ENCODE peak calls at places on chromosomes 7 and 10, in five cellular contexts. One of them, this sample, is unnamed.

GRCh38 chr10:7193369-7193768 is 217.5 kb downstream of the SFMBT2 start:
- ATAC-seq in GM23338: no peak
- ATAC-seq in Panc1: no peak
- ATAC-seq in HCT116: no peak
- ATAC-seq in GM12878: no peak
- ATAC-seq in this sample: no peak

GRCh38 chr10:117221156-117221711 is 19.7 kb upstream of the SLC18A2 start:
- ATAC-seq in GM23338: peak
- ATAC-seq in Panc1: no peak
- ATAC-seq in HCT116: peak
- ATAC-seq in GM12878: peak
- ATAC-seq in this sample: no peak

GRCh38 chr7:30471205-30471604 is 7.4 kb downstream of the NOD1 start:
- ATAC-seq in GM23338: no peak
- ATAC-seq in Panc1: no peak
- ATAC-seq in HCT116: no peak
- ATAC-seq in GM12878: no peak
- ATAC-seq in this sample: no peak

GRCh38 chr7:55545496-55545895 is 26.8 kb downstream of the VOPP1 start:
- ATAC-seq in GM23338: peak
- ATAC-seq in Panc1: peak
- ATAC-seq in HCT116: no peak
- ATAC-seq in GM12878: no peak
- ATAC-seq in this sample: no peak

GRCh38 chr7:69782917-69783684 is 184.8 kb downstream of the AUTS2 start:
- ATAC-seq in GM23338: no peak
- ATAC-seq in Panc1: no peak
- ATAC-seq in HCT116: no peak
- ATAC-seq in GM12878: no peak
- ATAC-seq in this sample: peak

GRCh38 chr10:14126697-14127440 is 203.9 kb downstream of the FRMD4A start:
- ATAC-seq in GM23338: no peak
- ATAC-seq in Panc1: peak
- ATAC-seq in HCT116: peak
- ATAC-seq in GM12878: no peak
- ATAC-seq in this sample: no peak

GRCh38 chr7:80918406-80918805 is 445 bp downstream of the SEMA3C start:
- ATAC-seq in GM23338: peak
- ATAC-seq in Panc1: no peak
- ATAC-seq in HCT116: no peak
- ATAC-seq in GM12878: peak
- ATAC-seq in this sample: no peak

GRCh38 chr10:58951087-58951486 is 225.4 kb upstream of the PHYHIPL start:
- ATAC-seq in GM23338: no peak
- ATAC-seq in Panc1: no peak
- ATAC-seq in HCT116: no peak
- ATAC-seq in GM12878: no peak
- ATAC-seq in this sample: no peak

GRCh38 chr7:130142654-130143333 is 62.4 kb downstream of the TMEM209 start:
- ATAC-seq in GM23338: no peak
- ATAC-seq in Panc1: no peak
- ATAC-seq in HCT116: no peak
- ATAC-seq in GM12878: peak
- ATAC-seq in this sample: no peak

GRCh38 chr7:92944633-92945032 is 108.3 kb upstream of the CDK6 start:
- ATAC-seq in GM23338: no peak
- ATAC-seq in Panc1: no peak
- ATAC-seq in HCT116: no peak
- ATAC-seq in GM12878: no peak
- ATAC-seq in this sample: peak

GRCh38 chr7:1485156-1485555 is 19.0 kb downstream of the INTS1 start:
- ATAC-seq in GM23338: no peak
- ATAC-seq in Panc1: no peak
- ATAC-seq in HCT116: no peak
- ATAC-seq in GM12878: no peak
- ATAC-seq in this sample: no peak

GRCh38 chr10:112446055-112446854 is 459 bp downstream of the ZDHHC6 start:
- ATAC-seq in GM23338: no peak
- ATAC-seq in Panc1: peak
- ATAC-seq in HCT116: peak
- ATAC-seq in GM12878: peak
- ATAC-seq in this sample: no peak

GRCh38 chr10:64329510-64329909 is 808.3 kb downstream of the REEP3 start:
- ATAC-seq in GM23338: no peak
- ATAC-seq in Panc1: no peak
- ATAC-seq in HCT116: no peak
- ATAC-seq in GM12878: no peak
- ATAC-seq in this sample: no peak
- TF ChIP-seq POLR2AphosphoS5 in GM23338: no peak
- TF ChIP-seq POLR2AphosphoS5 in Panc1: no peak
- TF ChIP-seq POLR2AphosphoS5 in HCT116: no peak
- TF ChIP-seq POLR2AphosphoS5 in GM12878: no peak
- TF ChIP-seq POLR2AphosphoS5 in this sample: no peak

DNA sequence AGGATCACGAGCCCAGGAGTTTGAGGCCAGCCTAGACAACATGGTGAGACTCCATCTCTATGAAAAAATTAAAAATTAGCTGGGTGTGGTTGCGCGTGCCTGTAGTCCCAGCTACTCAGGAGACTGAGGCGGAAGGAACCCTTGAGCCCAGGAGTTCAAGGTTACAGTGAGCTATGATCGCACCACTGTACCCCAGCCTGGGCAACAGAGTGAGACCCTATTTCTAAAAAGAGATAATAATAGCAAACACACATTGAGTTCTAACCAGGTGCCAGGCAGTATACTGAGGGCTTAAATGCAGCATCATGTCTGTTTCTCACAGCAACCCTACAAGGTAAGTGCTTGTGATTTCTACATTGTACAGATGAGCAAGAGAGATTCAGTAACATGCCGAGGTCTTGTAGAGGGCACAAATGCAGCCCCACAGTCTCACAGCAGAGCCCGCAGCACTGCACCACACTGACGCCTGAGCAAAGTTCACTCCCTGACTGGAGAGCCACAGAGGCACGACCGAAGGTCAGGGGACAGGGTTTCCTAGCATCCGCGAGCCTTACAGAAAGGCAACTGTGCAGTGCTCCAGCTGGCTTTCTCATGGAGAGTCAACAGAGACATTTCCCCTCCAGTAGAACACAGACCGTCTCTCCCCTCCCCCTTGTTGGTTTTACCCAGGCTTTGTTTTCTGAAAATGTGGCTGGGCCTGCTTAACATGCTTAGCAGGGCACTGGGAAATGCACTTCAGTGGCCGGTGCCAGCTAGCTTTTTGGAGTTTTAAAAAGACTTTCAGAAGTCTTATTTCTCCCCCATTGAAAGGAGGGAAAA is 36.5 kb downstream of the PDSS1 start:
- ATAC-seq in GM23338: peak
- ATAC-seq in Panc1: no peak
- ATAC-seq in HCT116: no peak
- ATAC-seq in GM12878: no peak
- ATAC-seq in this sample: no peak
- TF ChIP-seq POLR2AphosphoS5 in GM23338: no peak
- TF ChIP-seq POLR2AphosphoS5 in Panc1: no peak
- TF ChIP-seq POLR2AphosphoS5 in HCT116: no peak
- TF ChIP-seq POLR2AphosphoS5 in GM12878: no peak
- TF ChIP-seq POLR2AphosphoS5 in this sample: no peak

GRCh38 chr7:10655031-10655430 is 318.6 kb upstream of the PHF14 start:
- ATAC-seq in GM23338: no peak
- ATAC-seq in Panc1: no peak
- ATAC-seq in HCT116: no peak
- ATAC-seq in GM12878: no peak
- ATAC-seq in this sample: no peak
- TF ChIP-seq POLR2AphosphoS5 in GM23338: no peak
- TF ChIP-seq POLR2AphosphoS5 in Panc1: no peak
- TF ChIP-seq POLR2AphosphoS5 in HCT116: no peak
- TF ChIP-seq POLR2AphosphoS5 in GM12878: no peak
- TF ChIP-seq POLR2AphosphoS5 in this sample: no peak

GRCh38 chr7:114504586-114504985 is 90.0 kb downstream of the FOXP2 start:
- ATAC-seq in GM23338: no peak
- ATAC-seq in Panc1: no peak
- ATAC-seq in HCT116: no peak
- ATAC-seq in GM12878: no peak
- ATAC-seq in this sample: no peak
- TF ChIP-seq POLR2AphosphoS5 in GM23338: no peak
- TF ChIP-seq POLR2AphosphoS5 in Panc1: no peak
- TF ChIP-seq POLR2AphosphoS5 in HCT116: no peak
- TF ChIP-seq POLR2AphosphoS5 in GM12878: no peak
- TF ChIP-seq POLR2AphosphoS5 in this sample: no peak

GRCh38 chr7:131555565-131556054 is 818 bp downstream of the PODXL start:
- ATAC-seq in GM23338: no peak
- ATAC-seq in Panc1: no peak
- ATAC-seq in HCT116: no peak
- ATAC-seq in GM12878: peak
- ATAC-seq in this sample: no peak

GRCh38 chr7:131554880-131555516 is 1.4 kb downstream of the PODXL start:
- ATAC-seq in GM23338: no peak
- ATAC-seq in Panc1: no peak
- ATAC-seq in HCT116: no peak
- ATAC-seq in GM12878: no peak
- ATAC-seq in this sample: no peak

GRCh38 chr7:131548371-131548770 is 8.1 kb downstream of the PODXL start:
- ATAC-seq in GM23338: no peak
- ATAC-seq in Panc1: no peak
- ATAC-seq in HCT116: no peak
- ATAC-seq in GM12878: no peak
- ATAC-seq in this sample: no peak

GRCh38 chr7:131553906-131554305 is 2.5 kb downstream of the PODXL start:
- ATAC-seq in GM23338: no peak
- ATAC-seq in Panc1: no peak
- ATAC-seq in HCT116: no peak
- ATAC-seq in GM12878: no peak
- ATAC-seq in this sample: no peak

DNA sequence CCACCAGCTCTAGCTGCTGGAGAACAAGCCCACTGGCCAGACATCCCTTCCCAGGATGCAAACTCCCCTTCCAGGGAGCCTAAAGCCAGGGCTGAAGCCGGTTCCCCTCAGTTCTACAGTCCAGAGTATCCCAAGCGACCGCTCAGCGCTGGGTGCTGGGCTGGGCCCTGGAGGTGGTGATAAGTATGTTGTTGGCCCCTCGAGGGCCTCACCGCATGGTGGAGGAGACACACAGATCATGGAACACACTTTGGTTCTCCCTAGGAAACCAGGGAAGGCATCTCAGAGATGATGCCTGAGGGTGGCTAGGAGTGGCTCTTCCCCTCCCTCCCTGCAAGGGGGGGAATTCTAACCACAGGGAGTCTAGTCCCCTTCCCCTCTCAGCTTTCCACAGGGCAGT is 4.4 kb downstream of the PODXL start:
- ATAC-seq in GM23338: peak
- ATAC-seq in Panc1: no peak
- ATAC-seq in HCT116: no peak
- ATAC-seq in GM12878: no peak
- ATAC-seq in this sample: no peak
- TF ChIP-seq POLR2AphosphoS5 in GM23338: no peak
- TF ChIP-seq POLR2AphosphoS5 in Panc1: no peak
- TF ChIP-seq POLR2AphosphoS5 in HCT116: no peak
- TF ChIP-seq POLR2AphosphoS5 in GM12878: no peak
- TF ChIP-seq POLR2AphosphoS5 in this sample: no peak

GRCh38 chr7:22121702-22122474 is 176.2 kb upstream of the CDCA7L start:
- ATAC-seq in GM23338: no peak
- ATAC-seq in Panc1: no peak
- ATAC-seq in HCT116: no peak
- ATAC-seq in GM12878: no peak
- ATAC-seq in this sample: peak
- TF ChIP-seq POLR2AphosphoS5 in GM23338: no peak
- TF ChIP-seq POLR2AphosphoS5 in Panc1: no peak
- TF ChIP-seq POLR2AphosphoS5 in HCT116: no peak
- TF ChIP-seq POLR2AphosphoS5 in GM12878: no peak
- TF ChIP-seq POLR2AphosphoS5 in this sample: no peak